ENCODE peak calls at places on chromosomes 13 and 19, in eight cellular contexts. C, F, S, I, G, P, Q and R are unnamed samples.

GRCh38 chr19:609001-609340 is 19.3 kb downstream of the HCN2 start:
- DNase-seq in G (no peak), I (no peak), C (no peak), Q (no peak), F (peak; percentile 88), S (no peak), P (no peak), R (no peak)

GRCh38 chr19:20423381-20424207 is 142.0 kb downstream of the ZNF737 start:
- DNase-seq in I (peak; percentile 2), G (no peak), P (peak; percentile 68), Q (no peak), S (peak; percentile 0), F (peak; percentile 50), C (peak; percentile 3), R (no peak)

GRCh38 chr19:47886010-47886559 is at the start of gene SULT2A1:
- DNase-seq in I (no peak), F (no peak), C (no peak), Q (peak; percentile 28), P (no peak), G (no peak), S (no peak), R (no peak)

GRCh38 chr19:2239771-2240770 is 3.4 kb downstream of the SF3A2 start:
- DNase-seq in F (peak; percentile 35), I (no peak), Q (no peak), S (no peak), G (no peak), C (no peak), P (no peak), R (peak; percentile 21)

GRCh38 chr19:7926727-7927604 is 1.0 kb upstream of the CTXN1 start:
- DNase-seq in G (no peak), P (no peak), I (no peak), C (no peak), F (no peak), S (no peak), Q (no peak), R (no peak)

GRCh38 chr19:13774217-13775191 is at the start of gene C19orf53:
- DNase-seq in Q (peak; percentile 92), G (peak; percentile 87), C (peak; percentile 86), S (peak; percentile 89), I (peak; percentile 78), P (peak; percentile 91), F (peak; percentile 96), R (peak; percentile 82)

GRCh38 chr13:111398196-111398595 is 77.8 kb downstream of the TEX29 start:
- DNase-seq in C (no peak), Q (no peak), F (no peak), S (no peak), G (no peak), P (no peak), I (no peak), R (no peak)

GRCh38 chr13:106155411-106155810 is 380.1 kb downstream of the EFNB2 start:
- DNase-seq in G (no peak), S (no peak), Q (no peak), I (no peak), C (no peak), P (no peak), F (no peak), R (no peak)

GRCh38 chr19:34964598-34964997 is 569 bp upstream of the ZNF792 start:
- DNase-seq in F (no peak), S (no peak), Q (no peak), P (no peak), G (no peak), I (no peak), C (no peak), R (no peak)

GRCh38 chr13:100029930-100030329 is 48.3 kb downstream of the ZIC2 start:
- DNase-seq in C (no peak), F (no peak), S (no peak), G (no peak), I (no peak), Q (no peak), P (no peak), R (no peak)

GRCh38 chr13:61202042-61202441 is 213.6 kb downstream of the PCDH20 start:
- DNase-seq in G (no peak), F (no peak), Q (no peak), P (no peak), I (no peak), C (no peak), S (no peak), R (no peak)

GRCh38 chr19:41304706-41305483 is 5.1 kb upstream of the CCDC97 start:
- DNase-seq in S (no peak), G (no peak), C (no peak), F (no peak), P (no peak), Q (no peak), I (no peak), R (no peak)

GRCh38 chr19:35439921-35440320 is 8.1 kb upstream of the FFAR2 start:
- DNase-seq in I (no peak), Q (no peak), S (no peak), G (no peak), F (no peak), C (no peak), P (no peak), R (no peak)

GRCh38 chr13:100229603-100230002 is 140.7 kb downstream of the PCCA start:
- DNase-seq in S (no peak), C (no peak), I (no peak), G (no peak), Q (no peak), F (no peak), P (no peak), R (no peak)

GRCh38 chr19:46035546-46035945 is 5.3 kb downstream of the IGFL4 start:
- DNase-seq in P (no peak), G (no peak), S (no peak), I (no peak), C (no peak), Q (no peak), F (no peak), R (no peak)

GRCh38 chr13:71864094-71864980 is 2.7 kb downstream of the DACH1 start:
- DNase-seq in I (no peak), Q (peak; percentile 71), G (no peak), C (peak; percentile 41), F (peak; percentile 22), S (peak; percentile 90), P (peak; percentile 59), R (no peak)

GRCh38 chr19:46618670-46619231 is 6.1 kb downstream of the PTGIR start:
- DNase-seq in I (no peak), C (no peak), S (no peak), Q (no peak), G (no peak), P (no peak), F (no peak), R (no peak)

GRCh38 chr19:12833747-12834417 is 497 bp downstream of the RTBDN start:
- DNase-seq in G (no peak), S (no peak), C (peak; percentile 43), P (no peak), Q (peak; percentile 70), F (no peak), I (no peak), R (no peak)

GRCh38 chr19:729564-730381 is 21.0 kb downstream of the PALM start:
- DNase-seq in F (no peak), P (no peak), G (no peak), Q (no peak), C (no peak), I (no peak), S (no peak), R (no peak)

GRCh38 chr19:49574206-49574755 is 6.1 kb downstream of the NOSIP start:
- DNase-seq in G (no peak), P (no peak), Q (no peak), I (no peak), F (no peak), C (no peak), S (no peak), R (no peak)

GRCh38 chr19:45667620-45668341 is at the start of gene GIPR:
- DNase-seq in F (no peak), I (peak; percentile 25), P (peak; percentile 63), G (peak; percentile 59), C (peak; percentile 47), S (peak; percentile 2), Q (no peak), R (no peak)

GRCh38 chr19:4776436-4777205 is 14.9 kb upstream of the FEM1A start:
- DNase-seq in Q (no peak), G (no peak), C (no peak), S (no peak), F (no peak), P (no peak), I (no peak), R (no peak)

GRCh38 chr19:35553385-35554000 is 8.1 kb downstream of the TMEM147 start:
- DNase-seq in F (no peak), S (no peak), C (no peak), P (no peak), G (no peak), Q (no peak), I (no peak), R (no peak)

GRCh38 chr13:114021464-114022308 is 47.8 kb upstream of the C13orf46 start:
- DNase-seq in I (no peak), C (no peak), Q (no peak), F (peak; percentile 51), P (no peak), S (no peak), G (no peak), R (no peak)

GRCh38 chr13:111216166-111216960 is 101.3 kb downstream of the ARHGEF7 start:
- DNase-seq in G (no peak), S (peak; percentile 83), I (no peak), P (no peak), C (no peak), F (no peak), Q (peak; percentile 17), R (peak; percentile 23)

GRCh38 chr19:371501-372160 is 27.0 kb upstream of the MIER2 start:
- DNase-seq in G (no peak), C (no peak), P (no peak), I (no peak), F (no peak), Q (no peak), S (no peak), R (no peak)

GRCh38 chr13:100209857-100210580 is 121.1 kb downstream of the PCCA start:
- DNase-seq in S (no peak), I (no peak), Q (no peak), C (no peak), P (no peak), F (no peak), G (no peak), R (no peak)

GRCh38 chr19:41565384-41565730 is 10.6 kb upstream of the CEACAM21 start:
- DNase-seq in F (no peak), Q (no peak), G (no peak), I (no peak), S (no peak), C (no peak), P (no peak), R (no peak)

GRCh38 chr13:111484129-111484925 is 163.9 kb downstream of the TEX29 start:
- DNase-seq in G (no peak), C (no peak), S (peak; percentile 95), Q (no peak), I (no peak), P (no peak), F (no peak), R (no peak)

GRCh38 chr13:20769091-20769490 is 4.7 kb downstream of the EEF1AKMT1 start:
- DNase-seq in P (no peak), Q (no peak), S (no peak), F (no peak), C (no peak), I (no peak), G (no peak), R (no peak)

GRCh38 chr19:16571689-16572331 is 405 bp downstream of the SLC35E1 start:
- DNase-seq in F (no peak), G (no peak), P (no peak), S (peak; percentile 39), Q (peak; percentile 38), C (peak; percentile 20), I (no peak), R (no peak)

GRCh38 chr19:29515706-29516357 is 10.0 kb upstream of the VSTM2B start:
- DNase-seq in F (no peak), C (no peak), Q (no peak), P (no peak), S (no peak), G (no peak), I (no peak), R (no peak)

GRCh38 chr19:611506-611869 is 21.8 kb downstream of the HCN2 start:
- DNase-seq in S (no peak), C (no peak), Q (no peak), G (peak; percentile 56), P (no peak), I (peak; percentile 36), F (no peak), R (no peak)

GRCh38 chr19:46714523-46715106 is 2.3 kb downstream of the PRKD2 start:
- DNase-seq in S (no peak), F (no peak), G (peak; percentile 34), C (no peak), I (no peak), P (no peak), Q (no peak), R (no peak)